ENCODE peak calls at places on chromosomes 4 and X, in ten cellular contexts. A is endothelial cell; F is lower leg skin; Y is pulmonary artery endothelial cell; I is ACHN; X is HS-5; M is epithelial cell of esophagus; C is T-helper 2 cell; W is activated CD8-positive, alpha-beta memory T cell treated with anti-CD3 and anti-CD28 coated beads, Interleukin-2, amount 10 ng/mL, durations not matched to agents 7 days and 5 days; S is heart left ventricle. P is an unnamed sample.

GRCh38 chr4:116926631-116927295 is 158.6 kb downstream of the TRAM1L1 start:
- DNase-seq in F (no peak), S (no peak), C (no peak), X (no peak), Y (no peak), W (no peak), M (peak), I (no peak), A (no peak), P (no peak)

GRCh38 chr4:154984148-154984547 is 203.1 kb downstream of the RBM46 start:
- DNase-seq in Y (no peak), X (no peak), C (no peak), W (no peak), A (no peak), S (no peak), F (no peak), M (no peak), I (no peak), P (no peak)

GRCh38 chr4:104571341-104571740 is 76.6 kb upstream of the CXXC4 start:
- DNase-seq in Y (no peak), S (no peak), F (no peak), A (no peak), C (no peak), X (no peak), M (peak), I (no peak), W (no peak), P (no peak)

GRCh38 chrX:22300130-22300529 is 27.4 kb downstream of the CBLL2 start:
- DNase-seq in W (no peak), Y (no peak), M (peak), S (no peak), A (no peak), F (no peak), I (peak), C (no peak), X (no peak), P (peak)

GRCh38 chr4:119655111-119655837 is 26.7 kb upstream of the PDE5A start:
- DNase-seq in W (no peak), X (no peak), F (no peak), Y (no peak), S (no peak), A (no peak), M (no peak), C (no peak), I (no peak), P (no peak)

GRCh38 chr4:122458625-122459024 is 2.1 kb upstream of the IL2 start:
- DNase-seq in C (no peak), X (no peak), Y (no peak), A (no peak), F (no peak), W (peak), I (peak), S (no peak), M (peak), P (peak)

GRCh38 chr4:143358923-143359694 is 22.4 kb downstream of the GAB1 start:
- DNase-seq in C (no peak), M (peak), W (peak), F (peak), I (peak), S (no peak), A (no peak), Y (peak), X (peak), P (peak)

GRCh38 chrX:102684772-102685520 is 27.3 kb upstream of the GPRASP2 start:
- DNase-seq in M (no peak), W (no peak), I (no peak), C (no peak), X (no peak), A (no peak), F (no peak), Y (no peak), S (no peak), P (peak)

GRCh38 chr4:6368096-6368495 is 98.4 kb downstream of the WFS1 start:
- DNase-seq in S (peak), Y (no peak), A (no peak), M (no peak), C (no peak), F (no peak), W (no peak), I (no peak), X (no peak), P (no peak)

GRCh38 chr4:186192068-186192751 is 843 bp downstream of the CYP4V2 start:
- DNase-seq in S (peak), M (peak), W (peak), Y (no peak), C (no peak), I (peak), F (peak), X (peak), A (peak), P (peak)

GRCh38 chr4:123699823-123700822 is 303.5 kb downstream of the SPRY1 start:
- DNase-seq in M (peak), Y (peak), S (no peak), I (no peak), W (no peak), A (no peak), C (no peak), X (peak), F (no peak), P (peak)

GRCh38 chrX:39642071-39642470 is 455.7 kb downstream of the BCOR start:
- DNase-seq in W (no peak), X (no peak), F (no peak), M (no peak), S (no peak), A (no peak), I (no peak), C (no peak), Y (no peak), P (no peak)

GRCh38 chrX:64437665-64438064 is 42.4 kb upstream of the MTMR8 start:
- DNase-seq in C (no peak), A (no peak), I (no peak), F (no peak), M (no peak), S (no peak), X (no peak), Y (no peak), W (no peak), P (no peak)

GRCh38 chrX:37846934-37847732 is at the start of gene DYNLT3:
- DNase-seq in Y (peak), W (peak), S (peak), I (peak), C (peak), F (peak), A (peak), X (no peak), M (peak), P (peak)

GRCh38 chr4:31081375-31081774 is 361.2 kb downstream of the PCDH7 start:
- DNase-seq in C (no peak), X (peak), S (no peak), Y (no peak), A (no peak), W (no peak), I (no peak), F (no peak), M (peak), P (peak)

GRCh38 chr4:96145671-96146070 is 305.8 kb downstream of the PDHA2 start:
- DNase-seq in F (no peak), M (no peak), X (no peak), Y (no peak), S (no peak), A (no peak), I (no peak), C (no peak), W (no peak), P (peak)

GRCh38 chr4:96395747-96396146 is 555.9 kb downstream of the PDHA2 start:
- DNase-seq in C (no peak), X (no peak), W (no peak), M (no peak), S (no peak), I (no peak), A (no peak), Y (no peak), F (no peak), P (no peak)

GRCh38 chr4:76376534-76376933 is 44.4 kb downstream of the CCDC158 start:
- DNase-seq in S (no peak), Y (no peak), X (no peak), C (no peak), I (no peak), W (no peak), M (no peak), A (no peak), F (no peak), P (no peak)

GRCh38 chr4:86376850-86377249 is 17.0 kb upstream of the MAPK10 start:
- DNase-seq in F (no peak), A (no peak), C (no peak), W (no peak), Y (no peak), S (no peak), X (no peak), I (no peak), M (peak), P (no peak)

GRCh38 chrX:130896816-130897508 is 6.0 kb downstream of the ENOX2 start:
- DNase-seq in I (no peak), A (no peak), F (no peak), Y (no peak), C (no peak), S (no peak), X (no peak), W (no peak), M (no peak), P (peak)

GRCh38 chrX:18962329-18962728 is 21.6 kb downstream of the PHKA2 start:
- DNase-seq in S (no peak), A (no peak), C (no peak), F (no peak), X (no peak), I (no peak), W (no peak), Y (no peak), M (no peak), P (no peak)

GRCh38 chrX:133333154-133333750 is 82.0 kb downstream of the GPC4 start:
- DNase-seq in M (no peak), C (no peak), I (no peak), W (no peak), X (no peak), S (no peak), F (no peak), Y (no peak), A (no peak), P (no peak)

GRCh38 chr4:83536649-83537352 is 893 bp downstream of the GPAT3 start:
- DNase-seq in C (no peak), A (peak), W (no peak), M (no peak), X (no peak), S (no peak), I (no peak), F (no peak), Y (no peak), P (no peak)

GRCh38 chr4:140935259-140935658 is 179.1 kb upstream of the TBC1D9 start:
- DNase-seq in X (no peak), I (no peak), C (no peak), S (no peak), A (no peak), W (no peak), F (no peak), M (no peak), Y (no peak), P (no peak)

GRCh38 chrX:413322-414201 is 26.9 kb upstream of the PPP2R3B start:
- DNase-seq in I (no peak), S (peak), F (no peak), C (no peak), X (no peak), M (no peak), W (no peak), Y (peak), A (peak), P (peak)

GRCh38 chr4:139857021-139857420 is 191.4 kb downstream of the MGST2 start:
- DNase-seq in A (no peak), X (no peak), S (no peak), C (no peak), F (no peak), I (no peak), Y (no peak), M (no peak), W (peak), P (no peak)

GRCh38 chr4:38728651-38729141 is 54.1 kb downstream of the TLR10 start:
- DNase-seq in M (peak), Y (no peak), I (no peak), F (no peak), W (no peak), S (no peak), A (no peak), X (no peak), C (no peak), P (no peak)

GRCh38 chr4:152998861-152999260 is 62.7 kb downstream of the FHDC1 start:
- DNase-seq in C (no peak), X (no peak), I (no peak), M (peak), S (no peak), F (no peak), Y (no peak), W (no peak), A (no peak), P (no peak)

GRCh38 chr4:142703694-142704309 is 142.3 kb downstream of the INPP4B start:
- DNase-seq in M (no peak), S (no peak), I (no peak), C (no peak), W (peak), Y (no peak), F (no peak), X (no peak), A (no peak), P (no peak)

GRCh38 chr4:186946682-186947294 is 223.1 kb upstream of the FAT1 start:
- DNase-seq in M (peak), C (no peak), A (peak), I (peak), F (no peak), X (no peak), S (no peak), W (no peak), Y (no peak), P (peak)

GRCh38 chrX:18964026-18964425 is 19.9 kb downstream of the PHKA2 start:
- DNase-seq in Y (no peak), F (no peak), C (no peak), X (no peak), W (no peak), S (no peak), M (peak), I (no peak), A (no peak), P (no peak)

GRCh38 chr4:8044699-8045098 is 105.0 kb upstream of the AFAP1 start:
- DNase-seq in M (no peak), Y (no peak), W (no peak), C (no peak), I (no peak), F (no peak), A (no peak), S (no peak), X (no peak), P (no peak)

GRCh38 chr4:121952290-121952689 is 430 bp upstream of the TRPC3 start:
- DNase-seq in X (no peak), Y (no peak), F (no peak), W (no peak), M (no peak), C (no peak), S (no peak), A (no peak), I (no peak), P (no peak)

GRCh38 chr4:18844726-18845125 is 823.2 kb upstream of the LCORL start:
- DNase-seq in F (no peak), X (peak), A (no peak), C (no peak), I (no peak), Y (no peak), S (no peak), W (no peak), M (peak), P (no peak)

GRCh38 chr4:3690576-3691152 is 75.5 kb upstream of the ADRA2C start:
- DNase-seq in A (no peak), Y (no peak), M (no peak), W (no peak), C (no peak), I (no peak), X (no peak), S (peak), F (no peak), P (no peak)

GRCh38 chr4:45122406-45122805 is 396.1 kb upstream of the GNPDA2 start:
- DNase-seq in S (no peak), X (no peak), W (no peak), A (no peak), F (no peak), Y (no peak), I (no peak), C (no peak), M (no peak), P (no peak)

GRCh38 chr4:33649015-33649414 is 2595.3 kb downstream of the ARAP2 start:
- DNase-seq in I (peak), Y (no peak), A (peak), M (peak), W (no peak), C (no peak), X (peak), F (no peak), S (no peak), P (peak)

GRCh38 chr4:154348657-154349056 is 142.9 kb downstream of the DCHS2 start:
- DNase-seq in W (no peak), A (no peak), M (no peak), I (no peak), Y (no peak), F (no peak), S (no peak), X (no peak), C (no peak), P (no peak)

P was measured in LHCN-M2.